ENCODE peak calls at places on chromosomes 13 and 19, in five cellular contexts. O, D, N, A and Z are unnamed samples. For H3K36me3 and H3K27me3, the result is how much of the 10 kb centered on the place peaks cover.

GRCh38 chr13:111129465-111130110 is 14.5 kb downstream of the ARHGEF7 start:
- DNase-seq in O (no peak), A (no peak), D (no peak), N (no peak), Z (no peak)

GRCh38 chr13:60629158-60629557 is 232.1 kb downstream of the TDRD3 start:
- DNase-seq in N (no peak), O (no peak), D (no peak), A (no peak), Z (no peak)

GRCh38 chr19:16821081-16821480 is 8.1 kb upstream of the SIN3B start:
- DNase-seq in A (no peak), D (no peak), O (no peak), N (no peak), Z (no peak)

GRCh38 chr19:18450021-18450933 is 12.3 kb upstream of the ISYNA1 start:
- DNase-seq in O (peak), D (no peak), N (no peak), A (peak), Z (no peak)

GRCh38 chr13:50115695-50116094 is 100.5 kb downstream of the KCNRG start:
- DNase-seq in D (no peak), N (no peak), A (no peak), O (no peak), Z (no peak)

GRCh38 chr19:54418030-54418929 is 3.0 kb downstream of the TTYH1 start:
- DNase-seq in N (no peak), D (no peak), O (no peak), A (no peak), Z (no peak)

GRCh38 chr13:49373699-49374098 is 70.2 kb downstream of the CAB39L start:
- DNase-seq in O (no peak), N (no peak), D (no peak), A (no peak), Z (no peak)

GRCh38 chr19:19366691-19367396 is 38.6 kb upstream of the GATAD2A start:
- DNase-seq in D (peak), A (peak), O (peak), N (peak), Z (peak)

GRCh38 chr13:73722120-73722519 is 412.1 kb downstream of the KLF12 start:
- DNase-seq in D (peak), O (no peak), A (no peak), N (no peak), Z (no peak)

GRCh38 chr19:35305181-35305580 is 13.2 kb downstream of the MAG start:
- DNase-seq in A (no peak), O (no peak), N (no peak), D (no peak), Z (no peak)

GRCh38 chr19:16661480-16662034 is 618 bp downstream of the TMEM38A start:
- DNase-seq in O (peak), N (peak), A (peak), D (no peak), Z (no peak)

GRCh38 chr19:42253245-42254082 is 1.5 kb downstream of the ERF start:
- DNase-seq in D (peak), A (peak), N (peak), O (peak), Z (no peak)

GRCh38 chr19:33291623-33292534 is 10.5 kb downstream of the CEBPA start:
- DNase-seq in O (no peak), A (peak), N (no peak), D (no peak), Z (no peak)

GRCh38 chr13:23703241-23703640 is 133.0 kb downstream of the TNFRSF19 start:
- DNase-seq in D (no peak), O (no peak), A (no peak), N (no peak), Z (no peak)

GRCh38 chr13:88979465-88980180 is 1308.5 kb downstream of the SLITRK5 start:
- DNase-seq in A (no peak), O (no peak), D (peak), N (no peak), Z (no peak)

GRCh38 chr19:4232614-4233281 is 3.4 kb downstream of the EBI3 start:
- DNase-seq in A (no peak), N (no peak), D (no peak), O (no peak), Z (no peak)

GRCh38 chr13:49097374-49097773 is 121.7 kb downstream of the FNDC3A start:
- DNase-seq in A (no peak), N (no peak), D (peak), O (no peak), Z (no peak)

GRCh38 chr13:108342369-108343289 is 73.1 kb downstream of the TNFSF13B start:
- DNase-seq in O (no peak), N (no peak), D (peak), A (no peak), Z (no peak)

GRCh38 chr19:10461047-10461949 is 41.0 kb downstream of the PDE4A start:
- DNase-seq in A (peak), D (peak), O (peak), N (peak), Z (peak)

GRCh38 chr13:44188257-44188656 is 185.4 kb upstream of the SERP2 start:
- DNase-seq in A (no peak), O (no peak), N (no peak), D (peak), Z (no peak)

GRCh38 chr19:50264483-50265186 is 61.2 kb downstream of the MYH14 start:
- DNase-seq in O (no peak), D (no peak), N (no peak), A (no peak), Z (no peak)

DNA sequence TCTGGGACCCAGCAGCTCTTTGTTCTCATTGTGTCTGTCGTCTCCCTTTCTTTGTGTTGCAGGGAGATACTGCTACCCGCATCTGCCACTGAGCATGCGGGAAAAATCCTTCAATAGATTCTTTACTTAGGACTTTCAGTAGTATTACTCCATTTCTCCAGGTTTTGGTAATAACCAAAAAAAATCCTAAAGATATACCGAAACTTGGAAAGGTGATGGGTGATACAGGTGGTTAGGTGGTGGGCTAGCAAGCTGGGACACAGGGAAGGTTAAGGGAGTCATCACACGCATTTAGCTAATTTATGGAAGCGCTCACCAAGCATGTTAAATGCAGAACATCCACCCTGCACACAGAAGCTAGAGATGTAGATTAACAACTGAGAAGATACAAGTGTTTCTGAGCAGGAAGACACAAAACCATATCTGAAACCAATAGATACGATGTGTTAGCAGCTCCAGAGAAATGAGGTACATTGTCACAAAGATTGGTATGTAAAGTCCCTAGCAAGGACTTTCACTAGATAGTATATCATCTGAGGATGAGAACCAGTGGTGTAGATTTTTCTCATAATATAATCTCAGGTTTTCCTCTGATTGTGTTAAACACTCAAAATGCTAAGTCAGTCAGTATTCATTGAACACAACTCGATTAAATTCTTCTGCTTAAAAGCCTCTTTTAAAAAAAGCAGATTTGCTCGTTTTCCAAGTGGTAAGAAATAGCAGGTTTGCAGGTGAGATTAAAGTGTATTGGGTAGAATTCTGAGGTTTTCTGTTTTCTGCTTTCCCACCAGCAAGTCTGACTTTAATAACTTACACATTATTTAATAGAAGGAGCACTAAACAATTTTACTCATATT is 1.3 kb upstream of the SLAIN1 start:
- DNase-seq in D (no peak), O (no peak), A (no peak), N (no peak), Z (no peak)
- H3K27ac ChIP-seq in D (no peak), O (no peak), A (no peak), N (peak), Z (no peak)

GRCh38 chr19:56974554-56975207 is 134.2 kb upstream of the PEG3 start:
- DNase-seq in N (no peak), D (no peak), O (no peak), A (no peak), Z (no peak)

GRCh38 chr19:56971230-56971629 is 130.7 kb upstream of the PEG3 start:
- DNase-seq in O (no peak), N (no peak), A (no peak), D (no peak), Z (no peak)

GRCh38 chr19:56976300-56976699 is 135.8 kb upstream of the PEG3 start:
- DNase-seq in D (no peak), A (no peak), N (no peak), O (no peak), Z (no peak)

GRCh38 chr19:56972291-56972914 is 131.9 kb upstream of the PEG3 start:
- DNase-seq in N (peak), O (no peak), A (no peak), D (no peak), Z (no peak)

DNA sequence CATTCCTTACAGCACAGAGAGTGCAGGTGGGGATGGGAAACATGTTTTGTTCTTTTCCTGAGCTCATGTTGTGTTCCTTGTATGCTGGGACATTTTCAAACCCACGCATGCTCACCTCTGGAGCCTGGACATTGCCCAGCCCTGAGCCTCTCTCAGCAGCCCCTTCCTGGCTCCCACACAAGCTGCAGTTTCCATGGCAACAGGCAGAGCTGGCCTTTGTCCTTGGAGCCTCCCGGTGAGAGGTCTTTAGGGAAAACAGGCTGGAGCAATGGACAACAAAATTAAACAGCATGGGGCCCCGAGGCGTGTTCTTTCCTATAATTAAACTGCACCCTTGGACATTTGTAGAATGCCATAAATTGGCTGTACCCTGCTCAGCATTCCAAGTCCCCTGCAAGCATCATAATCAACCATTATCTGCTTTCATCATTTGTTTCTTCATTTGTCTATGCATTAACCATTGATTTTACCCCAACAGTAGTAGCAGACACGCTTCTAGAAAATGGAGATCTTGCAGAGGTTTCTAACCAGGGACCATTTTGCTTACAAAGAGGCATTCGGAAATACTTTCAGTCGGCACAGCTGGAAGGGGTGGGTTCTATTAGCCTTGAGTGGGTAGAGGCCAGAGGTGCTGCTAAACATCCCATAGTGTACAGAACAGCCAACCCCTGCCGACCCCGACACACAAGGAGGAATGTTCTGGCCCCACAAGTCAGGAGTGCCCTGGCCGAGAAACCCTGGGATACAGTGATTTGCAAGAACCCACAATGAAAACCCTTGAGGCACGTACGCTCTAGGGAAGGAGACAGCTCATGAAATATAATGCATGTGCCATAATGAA is 133.4 kb upstream of the PEG3 start:
- DNase-seq in D (no peak), A (no peak), O (no peak), N (no peak), Z (no peak)
- H3K36me3 ChIP-seq in D (under half), A (under half), O (under half), N (under half), Z (under half)

GRCh38 chr19:2392366-2392765 is 32.3 kb downstream of the TMPRSS9 start:
- DNase-seq in D (no peak), O (no peak), N (no peak), A (no peak), Z (no peak)
- H3K27me3 ChIP-seq in D (under half), O (under half), N (under half), A (under half), Z (under half)

DNA sequence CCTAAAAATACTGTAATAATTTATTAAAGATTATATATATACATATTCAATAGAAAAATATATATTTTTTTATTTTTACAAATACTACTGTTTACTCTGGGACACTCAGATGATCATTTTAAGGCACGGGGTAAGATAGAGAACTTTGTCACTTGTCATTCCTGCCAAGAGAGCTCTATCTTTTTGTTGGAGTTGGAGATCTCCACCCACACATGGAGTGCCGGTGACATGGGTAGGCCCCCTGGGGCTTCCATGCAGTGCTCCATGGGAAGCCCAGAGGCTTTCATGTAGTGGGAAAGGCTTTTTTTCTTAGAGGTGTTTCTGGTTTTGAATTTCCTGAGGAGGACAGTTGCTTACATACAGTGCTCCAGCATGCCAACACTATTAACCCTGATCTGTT is 81.4 kb downstream of the LMO7 start:
- DNase-seq in A (no peak), D (no peak), O (no peak), N (no peak), Z (no peak)
- H3K27ac ChIP-seq in A (no peak), D (peak), O (no peak), N (no peak), Z (no peak)

GRCh38 chr13:113178896-113179167 is 20.4 kb downstream of the PROZ start:
- DNase-seq in A (no peak), N (no peak), O (no peak), D (no peak), Z (no peak)
- H3K36me3 ChIP-seq in A (under half), N (under half), O (half or more), D (under half), Z (under half)

GRCh38 chr19:38445362-38445761 is 11.9 kb downstream of the RYR1 start:
- DNase-seq in N (no peak), O (no peak), A (no peak), D (no peak), Z (no peak)
- H3K27me3 ChIP-seq in N (under half), O (under half), A (under half), D (under half), Z (under half)

GRCh38 chr19:7395793-7396192 is 47.1 kb downstream of the ARHGEF18 start:
- DNase-seq in N (no peak), O (no peak), A (no peak), D (no peak), Z (no peak)
- H3K27ac ChIP-seq in N (no peak), O (peak), A (no peak), D (peak), Z (no peak)

DNA sequence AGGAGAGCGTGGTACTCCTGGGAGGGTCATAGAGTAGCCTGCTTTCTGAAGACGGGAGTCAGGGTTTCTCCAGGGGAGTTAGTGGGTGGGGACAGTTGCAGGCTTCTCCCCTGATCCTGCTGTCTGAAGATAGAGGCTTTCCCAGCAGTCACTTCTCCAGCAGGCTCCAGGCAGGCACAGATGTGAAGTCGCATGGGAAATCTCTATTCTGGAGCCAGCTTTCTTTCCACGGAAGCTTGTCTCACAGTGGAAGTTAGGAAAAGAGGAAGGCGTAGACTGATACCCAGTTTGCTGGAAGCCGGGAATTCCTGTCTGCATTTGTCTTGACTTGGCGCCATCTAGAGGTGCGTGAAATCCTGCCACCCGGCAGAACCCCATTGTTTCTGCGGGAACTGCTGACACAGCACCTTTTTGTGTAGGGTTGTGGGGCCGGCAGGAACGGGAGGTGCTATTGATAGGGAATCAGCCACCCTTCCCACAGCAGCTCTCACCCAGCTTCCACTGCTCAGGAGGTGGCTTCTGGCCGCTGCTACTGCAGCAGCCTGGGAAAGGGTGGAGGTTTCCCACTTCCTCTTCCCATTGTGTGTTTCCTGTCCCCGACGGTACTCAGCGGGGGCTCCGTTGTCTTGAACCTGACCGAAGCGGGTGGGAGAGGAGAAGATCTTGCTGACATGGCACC is 28.5 kb upstream of the NPAS1 start:
- DNase-seq in A (peak), D (peak), O (peak), N (peak), Z (peak)
- H3K36me3 ChIP-seq in A (under half), D (under half), O (under half), N (under half), Z (under half)